ENCODE peak calls at places on chromosome 21, in seven cellular contexts. P is tibial artery, H is adrenal gland, Q is ovary, G is thoracic aorta, D is HCT116, F is upper lobe of right lung. L is an unnamed sample. For H3K4me1, the result is how much of the 10 kb centered on the place peaks cover.

GRCh38 chr21:14688412-14688811 is 142.3 kb upstream of the SAMSN1 start:
- DNase-seq in Q (no peak), P (no peak), G (no peak), H (no peak), F (no peak), D (no peak), L (no peak)

GRCh38 chr21:15401331-15401730 is 328.5 kb upstream of the USP25 start:
- DNase-seq in G (no peak), D (no peak), H (peak), F (no peak), P (no peak), Q (no peak), L (no peak)

GRCh38 chr21:37047079-37047478 is 25.8 kb downstream of the PIGP start:
- DNase-seq in Q (no peak), P (no peak), D (no peak), G (no peak), F (no peak), H (no peak), L (no peak)

GRCh38 chr21:29077651-29078090 is 4.2 kb upstream of the CCT8 start:
- DNase-seq in D (no peak), G (no peak), P (no peak), Q (no peak), H (peak), F (no peak), L (no peak)

GRCh38 chr21:36891123-36891522 is 75.3 kb downstream of the HLCS start:
- DNase-seq in P (no peak), H (no peak), G (no peak), D (no peak), F (no peak), Q (no peak), L (no peak)

GRCh38 chr21:14271053-14271452 is 55.1 kb downstream of the RBM11 start:
- DNase-seq in F (no peak), Q (no peak), P (no peak), H (no peak), G (no peak), D (no peak), L (no peak)

GRCh38 chr21:37687001-37687400 is 229.3 kb downstream of the KCNJ6 start:
- DNase-seq in D (no peak), H (no peak), F (no peak), G (no peak), Q (no peak), P (no peak), L (no peak)

GRCh38 chr21:46555225-46555617 is 49.7 kb downstream of the S100B start:
- DNase-seq in D (no peak), P (no peak), F (no peak), Q (no peak), H (no peak), G (no peak), L (no peak)

GRCh38 chr21:38843806-38844479 is 38.2 kb downstream of the ETS2 start:
- DNase-seq in Q (no peak), F (no peak), G (no peak), P (no peak), D (no peak), H (no peak), L (no peak)

GRCh38 chr21:38768385-38769071 is 37.2 kb upstream of the ETS2 start:
- DNase-seq in Q (no peak), P (no peak), H (no peak), F (no peak), D (no peak), G (peak), L (no peak)

DNA sequence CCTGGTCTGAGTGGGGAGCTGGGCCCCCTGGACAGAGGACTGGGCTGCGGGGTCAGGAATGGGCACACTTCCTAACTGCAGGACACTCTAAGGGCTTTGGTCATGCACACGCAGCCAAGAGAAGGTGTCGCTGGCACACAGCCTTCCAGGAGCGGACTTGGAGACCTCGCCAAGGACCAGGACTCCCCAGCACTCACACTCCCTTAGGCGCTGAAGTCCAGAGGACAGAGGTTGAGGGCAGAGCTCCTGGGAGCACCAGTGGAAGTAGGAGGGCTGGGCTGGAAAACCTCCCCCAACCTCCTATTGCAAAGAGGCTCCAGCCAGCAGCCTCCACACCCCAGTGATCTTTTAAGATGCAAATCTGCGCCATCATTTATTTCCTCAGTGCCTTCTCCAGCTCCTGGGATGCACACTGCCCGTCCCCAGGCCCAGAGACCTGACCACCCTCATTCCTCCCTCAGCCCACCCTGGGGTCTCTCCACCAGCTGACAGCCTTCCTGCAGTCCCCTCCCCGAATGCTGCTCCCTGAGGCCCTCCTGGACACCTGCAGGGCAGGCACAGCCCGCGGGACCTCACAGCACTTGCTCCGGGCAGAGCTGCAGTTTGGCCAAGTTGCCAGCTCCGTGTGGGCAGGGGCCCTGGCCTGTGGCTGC is 3.0 kb downstream of the TSPEAR start:
- DNase-seq in Q (peak), G (no peak), H (no peak), F (no peak), D (no peak), P (peak), L (no peak)
- H3K4me1 ChIP-seq in Q (under half), G (under half), H (under half), F (under half), D (under half), P (under half), L (under half)

GRCh38 chr21:35607406-35607805 is 452.9 kb downstream of the SETD4 start:
- DNase-seq in P (no peak), Q (no peak), F (no peak), D (no peak), H (no peak), G (no peak), L (no peak)

GRCh38 chr21:35606578-35606977 is 453.7 kb downstream of the SETD4 start:
- DNase-seq in P (no peak), G (no peak), H (no peak), Q (no peak), F (no peak), D (no peak), L (no peak)

GRCh38 chr21:35602811-35603210 is 457.5 kb downstream of the SETD4 start:
- DNase-seq in G (no peak), F (no peak), H (no peak), P (no peak), D (no peak), Q (no peak), L (no peak)

GRCh38 chr21:35606136-35606535 is 454.2 kb downstream of the SETD4 start:
- DNase-seq in G (no peak), Q (no peak), P (no peak), H (no peak), D (no peak), F (no peak), L (no peak)

GRCh38 chr21:35603471-35603870 is 456.9 kb downstream of the SETD4 start:
- DNase-seq in G (no peak), P (no peak), F (no peak), D (no peak), Q (no peak), H (no peak), L (no peak)
- TF ChIP-seq CTCF in G (no peak), P (no peak), F (no peak), D (peak), Q (no peak), H (no peak), L (no peak)

GRCh38 chr21:42527127-42527488 is 13.5 kb downstream of the SLC37A1 start:
- DNase-seq in H (no peak), F (no peak), P (peak), D (no peak), G (no peak), Q (no peak), L (no peak)
- H3K27ac ChIP-seq in H (peak), F (peak), P (peak), D (no peak), G (no peak), Q (no peak), L (peak)

GRCh38 chr21:31408306-31409088 is 64.4 kb upstream of the TIAM1 start:
- DNase-seq in D (no peak), H (no peak), Q (no peak), F (no peak), P (no peak), G (no peak), L (no peak)

GRCh38 chr21:31403596-31404333 is 59.7 kb upstream of the TIAM1 start:
- DNase-seq in G (no peak), F (no peak), Q (no peak), D (no peak), P (no peak), H (no peak), L (no peak)

GRCh38 chr21:31409849-31410762 is 66.0 kb upstream of the TIAM1 start:
- DNase-seq in D (no peak), G (no peak), Q (no peak), P (no peak), H (no peak), F (no peak), L (no peak)

GRCh38 chr21:31406510-31406909 is 62.4 kb upstream of the TIAM1 start:
- DNase-seq in P (no peak), G (no peak), Q (no peak), F (no peak), D (no peak), H (no peak), L (no peak)

DNA sequence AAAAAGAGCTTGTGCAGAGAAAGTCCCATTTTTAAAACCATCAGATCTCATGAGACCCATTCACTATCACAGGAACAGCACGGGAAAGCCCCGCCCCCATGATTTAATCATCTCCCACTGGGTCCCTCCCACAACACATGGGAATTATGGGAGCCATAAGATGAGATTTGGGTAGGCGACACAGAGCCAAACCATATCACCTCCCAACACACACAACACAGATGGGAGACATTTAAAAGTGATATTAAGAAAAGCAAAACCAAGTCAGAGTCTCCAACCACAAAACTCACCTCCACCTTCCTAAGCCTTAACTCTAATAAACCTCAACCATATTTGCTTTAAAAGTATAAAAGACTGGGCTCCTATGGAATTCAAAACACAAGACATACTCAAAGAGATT is 61.6 kb upstream of the TIAM1 start:
- DNase-seq in H (no peak), D (no peak), G (no peak), Q (no peak), F (no peak), P (peak), L (no peak)
- H3K4me1 ChIP-seq in H (under half), D (under half), G (under half), Q (under half), F (under half), P (under half), L (under half)

GRCh38 chr21:41821756-41822431 is 55.0 kb upstream of the RIPK4 start:
- DNase-seq in D (no peak), H (no peak), P (peak), F (no peak), G (no peak), Q (no peak), L (no peak)
- TF ChIP-seq CTCF in D (no peak), H (no peak), P (no peak), F (no peak), G (no peak), Q (no peak), L (no peak)

L was measured in heart right ventricle.